ENCODE peak calls at places on chromosomes 3 and 15, in four cellular contexts. V is upper lobe of left lung, T is Panc1, K is vagina. D is an unnamed sample.

GRCh38 chr15:72382146-72382545 is 6.3 kb upstream of the HEXA start:
- DNase-seq in K (no peak), T (peak; percentile 5), V (no peak), D (no peak)

GRCh38 chr3:41155834-41156233 is 43.5 kb upstream of the CTNNB1 start:
- DNase-seq in K (no peak), V (no peak), T (no peak), D (no peak)

GRCh38 chr15:70092462-70092850 is 5.3 kb downstream of the TLE3 start:
- DNase-seq in K (no peak), V (no peak), T (no peak), D (no peak)

GRCh38 chr3:133037440-133037839 is 751 bp upstream of the TMEM108 start:
- DNase-seq in T (no peak), V (no peak), K (no peak), D (no peak)

GRCh38 chr15:68431792-68432401 is at the start of gene ITGA11:
- DNase-seq in K (peak; percentile 85), V (peak; percentile 90), T (no peak), D (peak; percentile 48)

GRCh38 chr3:13353936-13354542 is 66.1 kb downstream of the NUP210 start:
- DNase-seq in V (no peak), T (no peak), K (no peak), D (no peak)

GRCh38 chr3:99709686-99710085 is 71.3 kb downstream of the COL8A1 start:
- DNase-seq in V (no peak), T (no peak), K (no peak), D (no peak)

GRCh38 chr3:188993140-188993539 is 178.6 kb upstream of the TPRG1 start:
- DNase-seq in T (no peak), K (no peak), V (no peak), D (no peak)

GRCh38 chr3:149783576-149783975 is 8.8 kb downstream of the ANKUB1 start:
- DNase-seq in V (no peak), K (no peak), T (no peak), D (no peak)

GRCh38 chr3:139561959-139562676 is 22.6 kb upstream of the RBP1 start:
- DNase-seq in T (peak; percentile 8), V (no peak), K (no peak), D (no peak)

GRCh38 chr15:67024322-67024997 is 40.9 kb upstream of the SMAD3 start:
- DNase-seq in V (no peak), K (peak; percentile 94), T (peak; percentile 82), D (peak; percentile 69)

GRCh38 chr15:60477991-60478632 is 830 bp downstream of the ICE2 start:
- DNase-seq in T (no peak), V (no peak), K (no peak), D (no peak)

GRCh38 chr15:28892789-28893610 is 7.2 kb downstream of the APBA2 start:
- DNase-seq in T (no peak), V (no peak), K (no peak), D (no peak)

GRCh38 chr15:64286473-64286872 is 69.5 kb downstream of the CSNK1G1 start:
- DNase-seq in K (no peak), T (no peak), V (no peak), D (no peak)

GRCh38 chr3:89955141-89955540 is 847.7 kb downstream of the EPHA3 start:
- DNase-seq in K (no peak), T (no peak), V (no peak), D (no peak)

GRCh38 chr3:73661262-73661661 is 36.5 kb upstream of the PDZRN3 start:
- DNase-seq in V (no peak), K (no peak), T (no peak), D (no peak)

GRCh38 chr15:28026764-28027713 is 72.1 kb downstream of the OCA2 start:
- DNase-seq in T (no peak), K (peak; percentile 56), V (peak; percentile 51), D (no peak)

GRCh38 chr15:67033521-67033920 is 31.9 kb upstream of the SMAD3 start:
- DNase-seq in T (no peak), K (no peak), V (peak; percentile 87), D (no peak)

GRCh38 chr3:183533410-183534132 is 21.9 kb downstream of the KLHL6 start:
- DNase-seq in T (no peak), K (no peak), V (no peak), D (no peak)

GRCh38 chr15:93241696-93242585 is 152.9 kb upstream of the RGMA start:
- DNase-seq in T (no peak), V (no peak), K (no peak), D (no peak)

GRCh38 chr3:108509263-108509662 is 1.1 kb downstream of the MYH15 start:
- DNase-seq in K (no peak), V (no peak), T (no peak), D (no peak)

GRCh38 chr3:4821331-4821730 is 157.9 kb upstream of the BHLHE40 start:
- DNase-seq in V (no peak), K (no peak), T (no peak), D (no peak)

GRCh38 chr3:183195266-183195665 is 32.7 kb upstream of the LAMP3 start:
- DNase-seq in K (no peak), T (no peak), V (no peak), D (no peak)

GRCh38 chr3:153028336-153028735 is 133.7 kb upstream of the RAP2B start:
- DNase-seq in T (no peak), V (no peak), K (no peak), D (no peak)

GRCh38 chr3:130093741-130094391 is 12.2 kb downstream of the ALG1L2 start:
- DNase-seq in V (peak; percentile 77), T (no peak), K (no peak), D (no peak)

GRCh38 chr15:42727740-42728355 is 9.1 kb downstream of the CDAN1 start:
- DNase-seq in V (peak; percentile 51), T (no peak), K (no peak), D (no peak)

GRCh38 chr15:33152502-33153109 is 41.9 kb downstream of the FMN1 start:
- DNase-seq in K (no peak), T (no peak), V (no peak), D (no peak)
- TF ChIP-seq POLR2AphosphoS5 in K (no peak), T (no peak), V (peak; percentile 85), D (no peak)

DNA sequence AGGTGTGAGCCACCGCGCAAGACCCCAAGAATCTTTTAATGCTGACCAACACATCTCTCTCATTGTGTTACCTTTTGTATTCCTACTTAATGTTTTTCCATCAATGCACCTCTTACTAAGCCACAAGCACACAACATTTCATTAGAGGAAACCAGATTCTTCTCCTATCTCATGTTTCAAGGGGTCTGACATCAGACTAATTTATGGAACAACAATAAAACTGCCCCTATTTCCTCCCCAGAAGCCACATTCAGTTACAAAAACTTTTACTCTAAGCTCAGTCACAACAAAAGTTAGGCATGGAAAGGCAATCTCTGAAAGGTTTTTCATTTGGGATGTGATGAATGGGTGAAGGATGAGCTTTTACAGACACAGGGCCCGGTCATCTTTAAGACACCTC is 251.8 kb downstream of the MAGI1 start:
- DNase-seq in T (no peak), K (no peak), V (no peak), D (no peak)
- H3K27ac ChIP-seq in T (no peak overlapping the region), K (no peak overlapping the region), V (no peak overlapping the region), D (no peak overlapping the region)

GRCh38 chr3:112640864-112641751 is at the start of gene CCDC80:
- DNase-seq in T (no peak), V (no peak), K (no peak), D (no peak)
- TF ChIP-seq POLR2AphosphoS5 in T (peak; percentile 20), V (peak; percentile 73), K (peak; percentile 61), D (peak; percentile 69)

DNA sequence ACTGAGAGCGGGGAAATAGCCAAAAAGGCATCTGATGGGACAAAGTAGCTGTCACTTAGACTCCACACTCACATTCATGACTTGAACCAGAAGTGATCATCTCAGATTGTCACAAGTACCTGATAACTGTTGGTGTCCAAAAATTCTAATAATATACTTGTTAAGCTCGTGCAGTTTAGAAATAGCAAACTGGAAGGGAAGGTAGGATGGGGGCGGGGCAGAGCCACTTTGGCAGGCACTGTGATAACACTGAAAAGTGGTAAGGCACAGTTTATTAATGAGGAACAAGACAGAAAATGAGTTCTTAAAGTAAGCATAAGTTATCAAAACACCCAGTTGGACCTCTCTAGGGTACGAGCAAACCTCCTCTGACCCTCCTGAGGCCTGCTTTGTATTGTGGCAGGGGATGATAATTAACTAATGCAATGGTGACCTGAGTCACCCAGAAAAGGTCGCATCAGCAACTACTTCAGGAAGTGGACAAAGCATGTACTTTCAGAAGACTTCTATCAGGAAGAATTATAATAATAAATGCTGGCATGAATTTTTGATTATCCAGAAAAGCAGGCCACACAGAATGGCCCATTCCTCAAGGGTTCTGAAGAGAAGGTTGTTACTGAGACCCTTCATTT is 54.4 kb downstream of the ADCY5 start:
- DNase-seq in K (no peak), V (no peak), T (no peak), D (no peak)
- H3K27ac ChIP-seq in K (no peak overlapping the region), V (no peak overlapping the region), T (no peak overlapping the region), D (no peak overlapping the region)

GRCh38 chr3:32870373-32871091 is 52.7 kb downstream of the TRIM71 start:
- DNase-seq in V (no peak), K (no peak), T (no peak), D (no peak)
- TF ChIP-seq POLR2AphosphoS5 in V (no peak), K (no peak), T (no peak), D (no peak)

GRCh38 chr15:48642795-48643194 is 2.7 kb downstream of the FBN1 start:
- DNase-seq in V (no peak), K (no peak), T (no peak), D (no peak)
- H3K27ac ChIP-seq in V (peak overlapping the region; percentile 80), K (peak overlapping the region; percentile 93), T (no peak overlapping the region), D (no peak overlapping the region)

GRCh38 chr15:62141643-62142588 is 23.2 kb downstream of the C2CD4B start:
- DNase-seq in V (no peak), K (no peak), T (no peak), D (no peak)
- TF ChIP-seq POLR2AphosphoS5 in V (no peak), K (no peak), T (no peak), D (no peak)

DNA sequence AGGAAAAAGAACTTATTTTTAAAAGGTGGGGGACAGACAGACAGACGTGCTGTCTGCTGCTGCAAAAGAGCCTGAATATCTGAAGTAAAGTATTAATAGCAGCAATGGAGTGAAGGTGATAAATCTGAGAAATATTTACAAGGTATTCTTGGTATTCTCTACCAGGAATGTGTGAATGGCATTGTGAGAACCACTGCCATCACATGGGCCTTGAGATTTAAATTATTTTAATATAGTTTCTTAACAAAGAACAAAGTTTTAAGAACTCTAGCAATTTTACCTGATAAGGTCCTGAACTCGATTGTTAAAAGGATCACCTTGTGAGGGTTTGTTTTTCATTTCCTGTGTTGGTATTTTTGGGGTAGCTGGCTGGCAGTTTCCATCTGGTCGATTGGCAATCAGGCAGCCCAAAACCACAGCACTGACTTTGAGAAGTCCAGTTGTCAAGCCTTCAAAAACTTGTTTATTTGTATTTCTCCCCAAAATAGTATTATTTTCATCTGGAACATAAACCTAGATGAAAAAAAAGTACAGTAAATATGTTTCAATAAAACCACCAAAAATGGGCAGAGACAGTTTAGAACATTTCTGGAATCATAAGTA is 97.3 kb downstream of the ISL2 start:
- DNase-seq in V (no peak), T (no peak), K (no peak), D (no peak)
- H3K27ac ChIP-seq in V (no peak overlapping the region), T (no peak overlapping the region), K (no peak overlapping the region), D (no peak overlapping the region)

DNA sequence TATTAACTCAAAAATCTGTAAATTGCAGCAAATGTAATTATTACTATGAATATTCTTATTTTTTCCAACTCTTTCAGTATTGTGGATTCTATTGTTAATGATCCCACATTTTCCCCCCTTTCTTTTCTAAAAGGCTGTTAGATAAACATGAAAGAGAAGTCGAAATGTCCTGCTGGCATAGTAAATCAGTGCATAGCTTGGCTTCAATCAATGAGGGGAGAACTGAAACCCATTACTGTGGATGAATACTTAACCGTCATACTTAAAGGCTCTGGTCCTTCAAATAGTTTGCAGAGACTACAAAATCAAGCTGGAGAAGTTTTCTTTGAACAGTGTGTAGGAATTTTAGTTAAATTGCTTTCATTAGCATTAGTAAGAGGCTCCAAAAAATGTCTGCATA is 667.9 kb downstream of the CADM2 start:
- DNase-seq in K (no peak), V (no peak), T (no peak), D (no peak)
- TF ChIP-seq POLR2AphosphoS5 in K (no peak), V (no peak), T (no peak), D (no peak)